ENCODE peak calls at places on chromosome X, in four cellular contexts. Z is LoVo, U is aorta, T is NCI-H1092. L is an unnamed sample.

GRCh38 chrX:45778621-45779020 is 577.9 kb upstream of the DIPK2B start:
- DNase-seq in Z (no peak), U (no peak), T (no peak), L (no peak)

GRCh38 chrX:153902388-153902787 is 2.1 kb upstream of the AVPR2 start:
- DNase-seq in Z (no peak), U (no peak), T (no peak), L (no peak)

GRCh38 chrX:66002832-66003680 is 36.8 kb downstream of the VSIG4 start:
- DNase-seq in Z (no peak), U (no peak), T (no peak), L (no peak)

GRCh38 chrX:40420899-40421729 is 159.7 kb upstream of the ATP6AP2 start:
- DNase-seq in Z (no peak), U (no peak), T (no peak), L (no peak)

GRCh38 chrX:150199803-150200202 is 163.3 kb upstream of the MAMLD1 start:
- DNase-seq in Z (no peak), U (no peak), T (no peak), L (no peak)

GRCh38 chrX:154473683-154474082 is 5.4 kb downstream of the LAGE3 start:
- DNase-seq in Z (no peak), U (no peak), T (no peak), L (no peak)

GRCh38 chrX:20412871-20413486 is 146.3 kb upstream of the RPS6KA3 start:
- DNase-seq in Z (no peak), U (no peak), T (no peak), L (no peak)

GRCh38 chrX:13283968-13284914 is 35.6 kb downstream of the ATXN3L start:
- DNase-seq in Z (no peak), U (no peak), T (no peak), L (no peak)

GRCh38 chrX:9770319-9770718 is 4.7 kb upstream of the GPR143 start:
- DNase-seq in Z (no peak), U (no peak), T (no peak), L (no peak)

GRCh38 chrX:70436380-70436779 is 8.3 kb upstream of the DLG3 start:
- DNase-seq in Z (no peak), U (no peak), T (peak), L (no peak)

GRCh38 chrX:123698979-123699378 is 33.9 kb downstream of the THOC2 start:
- DNase-seq in Z (no peak), U (no peak), T (no peak), L (no peak)

GRCh38 chrX:43580621-43581020 is 75.5 kb upstream of the MAOA start:
- DNase-seq in Z (no peak), U (no peak), T (no peak), L (no peak)

GRCh38 chrX:122363112-122363511 is 821.0 kb upstream of the GRIA3 start:
- DNase-seq in Z (no peak), U (no peak), T (no peak), L (no peak)

GRCh38 chrX:13123857-13124345 is 79.5 kb upstream of the FAM9C start:
- DNase-seq in Z (no peak), U (no peak), T (no peak), L (no peak)

GRCh38 chrX:102745513-102746133 is 25.1 kb downstream of the GPRASP3 start:
- DNase-seq in Z (no peak), U (peak), T (no peak), L (no peak)

GRCh38 chrX:136814847-136815634 is 34.3 kb upstream of the ARHGEF6 start:
- DNase-seq in Z (no peak), U (no peak), T (no peak), L (no peak)

GRCh38 chrX:39760930-39761329 is 336.8 kb downstream of the BCOR start:
- DNase-seq in Z (no peak), U (no peak), T (no peak), L (no peak)

GRCh38 chrX:110210417-110211139 is 107.3 kb downstream of the AMMECR1 start:
- DNase-seq in Z (no peak), U (no peak), T (no peak), L (peak)

GRCh38 chrX:46576458-46576857 is 2.9 kb downstream of the CHST7 start:
- DNase-seq in Z (no peak), U (no peak), T (no peak), L (no peak)